ENCODE peak calls at places on chromosomes 5 and 9, in nine cellular contexts. Q, P, G, Y, J, A, V, R and E are unnamed samples.

GRCh38 chr5:27788184-27788583 is 749.8 kb upstream of the CDH9 start:
- DNase-seq in Q (no peak), P (no peak), G (no peak), Y (no peak), J (no peak), A (no peak), V (no peak), R (no peak), E (no peak)

GRCh38 chr5:32710335-32710858 is 724 bp upstream of the NPR3 start:
- DNase-seq in Q (peak), P (no peak), G (peak), Y (peak), J (no peak), A (peak), V (no peak), R (no peak), E (no peak)

GRCh38 chr5:74290634-74291033 is 349.9 kb downstream of the ENC1 start:
- DNase-seq in Q (no peak), P (peak), G (no peak), Y (no peak), J (no peak), A (no peak), V (no peak), R (no peak), E (no peak)

GRCh38 chr9:94933429-94933828 is 206.9 kb downstream of the AOPEP start:
- DNase-seq in Q (no peak), P (no peak), G (no peak), Y (no peak), J (no peak), A (no peak), V (no peak), R (no peak), E (no peak)

GRCh38 chr5:108747111-108748009 is at the start of gene FER:
- DNase-seq in Q (peak), P (peak), G (no peak), Y (no peak), J (no peak), A (peak), V (peak), R (peak), E (no peak)

GRCh38 chr5:10366310-10367297 is 13.1 kb downstream of the MARCHF6 start:
- DNase-seq in Q (no peak), P (no peak), G (no peak), Y (no peak), J (peak), A (peak), V (peak), R (no peak), E (no peak)

GRCh38 chr9:83932001-83932400 is 10.8 kb upstream of the KIF27 start:
- DNase-seq in Q (no peak), P (no peak), G (no peak), Y (no peak), J (no peak), A (no peak), V (no peak), R (no peak), E (no peak)

GRCh38 chr9:85508616-85509015 is 233.1 kb downstream of the AGTPBP1 start:
- DNase-seq in Q (no peak), P (peak), G (no peak), Y (no peak), J (no peak), A (no peak), V (no peak), R (no peak), E (no peak)

GRCh38 chr5:6492934-6493333 is 44.3 kb downstream of the UBE2QL1 start:
- DNase-seq in Q (no peak), P (no peak), G (no peak), Y (no peak), J (no peak), A (no peak), V (no peak), R (no peak), E (no peak)

GRCh38 chr9:38024036-38024681 is 44.9 kb downstream of the SHB start:
- DNase-seq in Q (peak), P (peak), G (no peak), Y (peak), J (no peak), A (peak), V (peak), R (no peak), E (no peak)

GRCh38 chr5:176628406-176629228 is 1.7 kb downstream of the SNCB start:
- DNase-seq in Q (no peak), P (no peak), G (no peak), Y (no peak), J (no peak), A (peak), V (no peak), R (no peak), E (no peak)

GRCh38 chr9:86241216-86241615 is 18.2 kb downstream of the C9orf153 start:
- DNase-seq in Q (no peak), P (no peak), G (no peak), Y (no peak), J (no peak), A (peak), V (no peak), R (no peak), E (no peak)

GRCh38 chr5:91283326-91283725 is 99.8 kb downstream of the ARRDC3 start:
- DNase-seq in Q (no peak), P (no peak), G (no peak), Y (no peak), J (no peak), A (peak), V (no peak), R (no peak), E (no peak)

GRCh38 chr9:76466299-76466605 is 7.3 kb downstream of the GCNT1 start:
- DNase-seq in Q (no peak), P (no peak), G (no peak), Y (no peak), J (no peak), A (no peak), V (no peak), R (no peak), E (no peak)

GRCh38 chr5:122371511-122372151 is 59.6 kb downstream of the SNCAIP start:
- DNase-seq in Q (no peak), P (no peak), G (no peak), Y (no peak), J (no peak), A (no peak), V (no peak), R (no peak), E (no peak)

GRCh38 chr5:144318460-144318859 is 147.8 kb downstream of the KCTD16 start:
- DNase-seq in Q (no peak), P (no peak), G (no peak), Y (no peak), J (no peak), A (no peak), V (no peak), R (no peak), E (no peak)

GRCh38 chr9:134593286-134593685 is 48.3 kb upstream of the COL5A1 start:
- DNase-seq in Q (peak), P (no peak), G (peak), Y (no peak), J (no peak), A (no peak), V (no peak), R (no peak), E (no peak)

GRCh38 chr5:23268136-23268535 is 239.3 kb upstream of the PRDM9 start:
- DNase-seq in Q (no peak), P (no peak), G (no peak), Y (no peak), J (no peak), A (no peak), V (no peak), R (no peak), E (no peak)

GRCh38 chr9:95463145-95464060 is 53.4 kb downstream of the PTCH1 start:
- DNase-seq in Q (no peak), P (no peak), G (no peak), Y (no peak), J (no peak), A (no peak), V (no peak), R (no peak), E (no peak)

GRCh38 chr5:132229236-132229635 is 1.6 kb upstream of the P4HA2 start:
- DNase-seq in Q (no peak), P (no peak), G (no peak), Y (no peak), J (no peak), A (no peak), V (no peak), R (no peak), E (no peak)

GRCh38 chr9:122122903-122123632 is 30.0 kb upstream of the TTLL11 start:
- DNase-seq in Q (peak), P (peak), G (peak), Y (peak), J (peak), A (peak), V (no peak), R (peak), E (no peak)

GRCh38 chr5:10233505-10233904 is 16.2 kb downstream of the ATPSCKMT start:
- DNase-seq in Q (no peak), P (peak), G (no peak), Y (no peak), J (no peak), A (peak), V (no peak), R (no peak), E (peak)

GRCh38 chr5:140794594-140795258 is at the start of gene PCDHA2:
- DNase-seq in Q (no peak), P (no peak), G (no peak), Y (no peak), J (no peak), A (no peak), V (no peak), R (no peak), E (no peak)

GRCh38 chr9:99385814-99386279 is 163.8 kb downstream of the SEC61B start:
- DNase-seq in Q (no peak), P (no peak), G (no peak), Y (no peak), J (no peak), A (no peak), V (no peak), R (no peak), E (no peak)

GRCh38 chr5:3835817-3836216 is 240.2 kb downstream of the IRX1 start:
- DNase-seq in Q (no peak), P (no peak), G (no peak), Y (no peak), J (no peak), A (no peak), V (no peak), R (no peak), E (no peak)

GRCh38 chr9:82170871-82171270 is 182.3 kb downstream of the SPATA31D1 start:
- DNase-seq in Q (no peak), P (no peak), G (no peak), Y (no peak), J (no peak), A (no peak), V (no peak), R (no peak), E (no peak)

GRCh38 chr5:119379096-119379495 is 23.3 kb downstream of the TNFAIP8 start:
- DNase-seq in Q (no peak), P (no peak), G (no peak), Y (no peak), J (no peak), A (no peak), V (no peak), R (no peak), E (no peak)

GRCh38 chr9:109251080-109251775 is 69.6 kb downstream of the EPB41L4B start:
- DNase-seq in Q (no peak), P (peak), G (peak), Y (no peak), J (peak), A (peak), V (no peak), R (no peak), E (no peak)

GRCh38 chr5:143685416-143685815 is 126.5 kb upstream of the HMHB1 start:
- DNase-seq in Q (no peak), P (peak), G (no peak), Y (no peak), J (no peak), A (no peak), V (no peak), R (no peak), E (no peak)

GRCh38 chr5:16909464-16909863 is 26.6 kb downstream of the MYO10 start:
- DNase-seq in Q (no peak), P (no peak), G (no peak), Y (no peak), J (no peak), A (no peak), V (no peak), R (no peak), E (no peak)

GRCh38 chr5:761206-761771 is 23.2 kb downstream of the ZDHHC11B start:
- DNase-seq in Q (no peak), P (no peak), G (peak), Y (no peak), J (peak), A (no peak), V (peak), R (no peak), E (no peak)

GRCh38 chr9:16026886-16027285 is 474.0 kb downstream of the CCDC171 start:
- DNase-seq in Q (no peak), P (no peak), G (no peak), Y (no peak), J (no peak), A (no peak), V (no peak), R (no peak), E (no peak)

GRCh38 chr5:93845376-93845775 is 104.0 kb upstream of the POU5F2 start:
- DNase-seq in Q (no peak), P (no peak), G (no peak), Y (no peak), J (no peak), A (no peak), V (no peak), R (no peak), E (no peak)

GRCh38 chr5:106097308-106097707 is 1573.4 kb downstream of the EFNA5 start:
- DNase-seq in Q (no peak), P (no peak), G (no peak), Y (no peak), J (no peak), A (no peak), V (no peak), R (no peak), E (no peak)

GRCh38 chr9:98104445-98104881 is 14.6 kb downstream of the TRIM14 start:
- DNase-seq in Q (no peak), P (no peak), G (no peak), Y (no peak), J (no peak), A (no peak), V (no peak), R (no peak), E (no peak)

DNA sequence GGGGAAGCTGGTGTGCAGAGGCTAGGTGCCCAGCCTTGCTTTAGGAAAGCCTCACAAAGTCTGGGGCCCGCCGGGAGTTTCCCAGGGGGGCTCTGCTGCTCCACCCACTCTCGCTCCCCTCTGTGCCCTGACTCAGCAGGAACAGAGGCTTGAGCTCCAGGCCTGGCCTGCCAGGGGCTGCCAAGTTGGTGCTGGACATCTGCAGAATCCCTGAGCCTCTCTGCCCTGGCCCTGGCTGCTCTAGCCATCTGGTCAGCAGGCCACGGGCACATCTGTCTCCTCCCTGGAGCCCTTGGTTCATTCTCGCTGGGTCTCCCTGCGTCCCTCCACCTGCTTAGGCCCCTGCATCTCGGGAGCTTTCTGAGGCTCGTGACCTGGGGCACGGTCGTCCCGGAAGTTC is 626 bp upstream of the ADAMTSL2 start:
- DNase-seq in Q (no peak), P (no peak), G (peak), Y (no peak), J (no peak), A (no peak), V (no peak), R (no peak), E (no peak)
- H3K27ac ChIP-seq in Q (no peak), P (no peak), G (peak), Y (no peak), J (peak), A (no peak), V (no peak), R (no peak), E (peak)

DNA sequence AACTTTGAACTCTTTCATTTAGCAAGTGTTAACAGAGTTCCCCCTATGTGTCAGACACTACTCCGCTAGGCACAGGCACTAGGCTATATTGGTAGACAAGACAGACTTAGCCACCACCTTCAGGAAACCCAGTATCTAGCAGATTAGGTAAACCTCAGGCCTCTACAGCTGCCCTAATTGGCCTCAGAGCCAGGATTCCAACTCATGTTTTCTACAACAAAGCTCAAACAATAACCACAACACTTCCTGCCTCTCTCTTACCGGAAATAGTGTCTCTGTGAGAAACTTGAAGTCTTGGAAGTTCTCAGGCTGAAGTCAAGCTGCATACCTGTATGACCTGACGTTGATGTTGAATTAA is 116.6 kb upstream of the SLC44A1 start:
- DNase-seq in Q (no peak), P (no peak), G (no peak), Y (no peak), J (no peak), A (peak), V (no peak), R (peak), E (no peak)
- H3K27ac ChIP-seq in Q (no peak), P (no peak), G (no peak), Y (no peak), J (no peak), A (no peak), V (no peak), R (peak), E (no peak)

DNA sequence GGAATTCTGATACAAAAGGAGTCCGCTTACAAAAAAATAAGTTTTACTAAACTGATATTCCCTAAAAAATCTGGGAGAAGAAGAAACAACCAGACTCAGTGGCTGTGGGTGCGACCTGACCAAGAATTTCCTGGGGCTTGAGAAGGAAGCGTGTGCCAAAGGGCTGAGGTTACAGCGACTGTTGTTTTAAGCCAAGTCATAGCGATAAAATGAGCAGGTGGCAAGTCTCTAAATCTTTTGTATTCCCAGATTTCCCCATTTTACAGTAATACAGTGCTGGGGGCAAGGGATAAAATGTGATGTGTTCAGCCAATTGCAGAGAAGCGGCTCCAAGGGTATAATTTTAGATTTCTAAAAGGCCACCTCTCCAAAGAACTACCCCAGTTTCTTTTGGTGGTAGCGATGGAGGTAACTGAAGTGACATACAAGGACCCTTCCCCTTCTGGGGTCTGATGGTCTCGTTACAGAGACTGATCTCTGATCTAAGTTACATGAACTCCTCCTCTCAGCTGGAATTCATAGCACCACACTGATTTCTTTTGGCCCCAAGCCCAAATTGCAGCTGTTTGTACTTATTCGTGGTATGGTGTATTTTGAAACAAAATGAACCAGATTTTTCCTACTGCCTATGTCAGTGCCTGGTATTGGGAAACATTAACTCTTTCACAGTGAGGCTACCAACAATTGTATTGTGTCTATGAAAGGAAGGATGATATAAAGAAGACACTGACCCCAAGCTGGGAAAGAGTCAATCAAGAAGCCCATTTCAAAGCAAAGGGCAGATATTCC is 41.6 kb downstream of the LPAR1 start:
- DNase-seq in Q (peak), P (no peak), G (no peak), Y (peak), J (peak), A (peak), V (peak), R (no peak), E (peak)
- H3K27ac ChIP-seq in Q (no peak), P (no peak), G (peak), Y (no peak), J (no peak), A (no peak), V (peak), R (no peak), E (peak)

GRCh38 chr5:33807771-33808170 is 84.0 kb downstream of the ADAMTS12 start:
- DNase-seq in Q (no peak), P (no peak), G (no peak), Y (no peak), J (no peak), A (no peak), V (no peak), R (no peak), E (no peak)
- H3K27ac ChIP-seq in Q (no peak), P (no peak), G (no peak), Y (no peak), J (no peak), A (peak), V (peak), R (no peak), E (no peak)

DNA sequence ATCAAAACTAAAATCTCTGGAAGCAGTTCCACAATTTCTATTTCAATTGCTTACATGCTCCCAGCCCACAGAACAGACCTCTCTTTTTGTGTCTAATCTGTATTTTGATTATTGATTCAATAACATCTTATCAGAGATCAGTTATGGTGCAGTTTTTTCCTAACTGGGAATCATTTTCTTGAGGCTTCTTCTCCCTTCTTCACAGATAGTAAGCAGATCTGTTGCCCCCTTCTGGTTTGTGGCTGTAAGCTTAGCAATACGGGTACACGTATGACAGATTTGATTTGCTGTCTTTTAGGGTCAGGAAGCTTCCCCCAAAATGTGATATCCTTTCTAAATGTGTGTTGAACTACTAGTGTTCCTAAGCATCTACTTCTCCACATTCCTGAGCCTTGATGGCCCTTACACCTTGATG is 39.4 kb downstream of the MRPS27 start:
- DNase-seq in Q (peak), P (no peak), G (no peak), Y (no peak), J (no peak), A (peak), V (no peak), R (no peak), E (no peak)
- H3K27ac ChIP-seq in Q (peak), P (no peak), G (peak), Y (no peak), J (no peak), A (no peak), V (peak), R (no peak), E (no peak)

DNA sequence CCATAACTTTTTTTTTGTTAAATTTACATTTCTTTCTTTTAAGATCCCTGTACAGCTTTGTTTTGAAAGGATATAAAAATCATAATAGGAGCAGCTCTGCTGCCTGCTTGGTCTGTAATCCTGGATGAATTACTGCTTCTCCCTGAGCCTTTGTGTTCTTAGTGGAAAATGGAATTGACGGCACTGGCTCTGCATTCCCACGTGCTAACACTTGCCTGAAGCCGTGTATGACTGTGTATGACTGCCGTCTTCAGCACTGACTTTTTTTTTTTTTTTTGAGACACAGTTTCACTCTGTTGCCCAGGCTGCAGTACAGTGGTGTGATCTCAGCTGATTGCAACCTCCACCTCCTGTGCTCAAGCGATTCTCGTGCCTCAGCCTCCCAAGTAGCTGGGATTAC is 4.8 kb downstream of the THG1L start:
- DNase-seq in Q (no peak), P (no peak), G (no peak), Y (no peak), J (no peak), A (no peak), V (no peak), R (no peak), E (no peak)
- H3K27ac ChIP-seq in Q (no peak), P (no peak), G (no peak), Y (no peak), J (no peak), A (no peak), V (no peak), R (no peak), E (no peak)

GRCh38 chr9:93099551-93100264 is 3.7 kb downstream of the CARD19 start:
- DNase-seq in Q (peak), P (no peak), G (peak), Y (no peak), J (no peak), A (no peak), V (no peak), R (no peak), E (peak)
- H3K27ac ChIP-seq in Q (peak), P (no peak), G (no peak), Y (peak), J (peak), A (no peak), V (peak), R (no peak), E (peak)

GRCh38 chr5:72145351-72145750 is 38.1 kb downstream of the MAP1B start:
- DNase-seq in Q (no peak), P (no peak), G (no peak), Y (no peak), J (no peak), A (no peak), V (no peak), R (no peak), E (no peak)
- H3K27ac ChIP-seq in Q (peak), P (no peak), G (no peak), Y (no peak), J (no peak), A (no peak), V (no peak), R (no peak), E (peak)

GRCh38 chr5:67581203-67581602 is 384.6 kb upstream of the CD180 start:
- DNase-seq in Q (no peak), P (no peak), G (no peak), Y (no peak), J (no peak), A (peak), V (no peak), R (no peak), E (no peak)
- H3K27ac ChIP-seq in Q (no peak), P (no peak), G (no peak), Y (no peak), J (no peak), A (no peak), V (no peak), R (no peak), E (no peak)